ENCODE peak calls at places on chromosome 20, in five cellular contexts. D, M, F, R and O are unnamed samples.

GRCh38 chr20:920306-920705 is 4.2 kb upstream of the ANGPT4 start:
- DNase-seq in M (no peak), R (peak; percentile 4), D (no peak), F (no peak), O (no peak)

GRCh38 chr20:17850674-17851006 is 118.0 kb downstream of the SNX5 start:
- DNase-seq in R (no peak), M (no peak), F (no peak), D (no peak), O (no peak)

GRCh38 chr20:43711098-43711654 is 15.6 kb downstream of the GTSF1L start:
- DNase-seq in F (no peak), D (no peak), R (no peak), M (no peak), O (no peak)

GRCh38 chr20:13838664-13839063 is 53.8 kb downstream of the NDUFAF5 start:
- DNase-seq in F (no peak), R (no peak), M (no peak), D (no peak), O (no peak)

GRCh38 chr20:5486377-5487054 is 169.8 kb upstream of the PROKR2 start:
- DNase-seq in F (no peak), D (no peak), R (no peak), M (no peak), O (no peak)

GRCh38 chr20:58978351-58979190 is 2.5 kb upstream of the NELFCD start:
- DNase-seq in D (no peak), M (no peak), R (no peak), F (no peak), O (no peak)

GRCh38 chr20:51428451-51429143 is 113.9 kb downstream of the NFATC2 start:
- DNase-seq in D (no peak), R (peak; percentile 78), M (no peak), F (peak; percentile 32), O (peak; percentile 75)

GRCh38 chr20:60484316-60484715 is 526.1 kb downstream of the CDH26 start:
- DNase-seq in R (no peak), D (no peak), F (no peak), M (no peak), O (no peak)

GRCh38 chr20:59144179-59144830 is 19.3 kb upstream of the ZNF831 start:
- DNase-seq in F (no peak), M (no peak), D (peak; percentile 68), R (no peak), O (no peak)

GRCh38 chr20:916125-916799 is at the start of gene ANGPT4:
- DNase-seq in M (no peak), R (no peak), F (no peak), D (no peak), O (no peak)

GRCh38 chr20:63740501-63741353 is 1.2 kb downstream of the SLC2A4RG start:
- DNase-seq in R (peak; percentile 94), D (peak; percentile 36), F (peak; percentile 97), M (peak; percentile 36), O (peak; percentile 95)